ENCODE peak calls at places on chromosomes 1 and 21, in four cellular contexts. I, L, Z and R are unnamed samples.

GRCh38 chr1:167152192-167152876 is 58.5 kb downstream of the STYXL2 start:
- DNase-seq in I (no peak), L (no peak), Z (no peak), R (no peak)

GRCh38 chr21:33848252-33848953 is 67.2 kb downstream of the ATP5PO start:
- DNase-seq in I (no peak), L (no peak), Z (no peak), R (no peak)

GRCh38 chr21:38958940-38959685 is 153.4 kb downstream of the ETS2 start:
- DNase-seq in I (peak; percentile 45), L (peak; percentile 71), Z (no peak), R (no peak)

GRCh38 chr1:57835620-57836019 is 411.8 kb upstream of the DAB1 start:
- DNase-seq in I (no peak), L (no peak), Z (no peak), R (no peak)

GRCh38 chr1:81224222-81224621 is 576.5 kb upstream of the ADGRL2 start:
- DNase-seq in I (no peak), L (no peak), Z (no peak), R (no peak)

GRCh38 chr1:44632511-44633072 is 41.7 kb downstream of the TMEM53 start:
- DNase-seq in I (no peak), L (no peak), Z (no peak), R (no peak)

GRCh38 chr1:2135425-2135824 is 59.1 kb downstream of the FAAP20 start:
- DNase-seq in I (peak; percentile 80), L (peak; percentile 85), Z (no peak), R (peak; percentile 86)

GRCh38 chr1:188888387-188888786 is 1589.3 kb downstream of the BRINP3 start:
- DNase-seq in I (no peak), L (no peak), Z (no peak), R (no peak)

GRCh38 chr1:227320476-227320875 is 2.2 kb upstream of the CDC42BPA start:
- DNase-seq in I (no peak), L (no peak), Z (no peak), R (no peak)

GRCh38 chr21:24045373-24045772 is 1561.9 kb downstream of the MRPL39 start:
- DNase-seq in I (no peak), L (no peak), Z (no peak), R (no peak)

GRCh38 chr1:119808491-119808890 is 2.8 kb downstream of the REG4 start:
- DNase-seq in I (no peak), L (no peak), Z (no peak), R (no peak)

GRCh38 chr1:18630511-18631495 is at the start of gene PAX7:
- DNase-seq in I (no peak), L (no peak), Z (no peak), R (no peak)

GRCh38 chr1:64811131-64811530 is 66.3 kb downstream of the RAVER2 start:
- DNase-seq in I (no peak), L (no peak), Z (no peak), R (no peak)

GRCh38 chr1:46429436-46429835 is 35.3 kb downstream of the FAAH start:
- DNase-seq in I (no peak), L (no peak), Z (no peak), R (no peak)

GRCh38 chr1:28933277-28933676 is 18.9 kb downstream of the EPB41 start:
- DNase-seq in I (no peak), L (no peak), Z (no peak), R (no peak)

GRCh38 chr21:29342394-29342957 is 43.8 kb downstream of the BACH1 start:
- DNase-seq in I (no peak), L (peak; percentile 80), Z (peak; percentile 82), R (no peak)

GRCh38 chr1:204323887-204324286 is 35.8 kb downstream of the PLEKHA6 start:
- DNase-seq in I (no peak), L (peak; percentile 75), Z (no peak), R (no peak)

GRCh38 chr21:39451332-39452206 is at the start of gene SH3BGR:
- DNase-seq in I (peak; percentile 61), L (peak; percentile 84), Z (no peak), R (no peak)

GRCh38 chr1:207221934-207222351 is 99.5 kb upstream of the CD55 start:
- DNase-seq in I (no peak), L (no peak), Z (no peak), R (no peak)

GRCh38 chr1:21028520-21029145 is 148.1 kb downstream of the EIF4G3 start:
- DNase-seq in I (no peak), L (no peak), Z (no peak), R (no peak)

GRCh38 chr1:60978421-60979357 is 103.7 kb upstream of the NFIA start:
- DNase-seq in I (peak; percentile 39), L (no peak), Z (no peak), R (no peak)

GRCh38 chr1:173590557-173590956 is 12.3 kb downstream of the SLC9C2 start:
- DNase-seq in I (no peak), L (no peak), Z (no peak), R (no peak)

GRCh38 chr1:42734201-42735035 is 5.6 kb downstream of the CLDN19 start:
- DNase-seq in I (no peak), L (no peak), Z (peak; percentile 14), R (no peak)

GRCh38 chr1:236947794-236948193 is 56.4 kb downstream of the MT1HL1 start:
- DNase-seq in I (no peak), L (no peak), Z (no peak), R (no peak)

GRCh38 chr1:58735591-58735990 is 35.7 kb upstream of the MYSM1 start:
- DNase-seq in I (no peak), L (no peak), Z (no peak), R (no peak)

GRCh38 chr21:42922918-42923317 is 2.5 kb downstream of the ERVH48-1 start:
- DNase-seq in I (no peak), L (no peak), Z (no peak), R (no peak)

GRCh38 chr1:228865613-228866320 is 130.5 kb downstream of the RHOU start:
- DNase-seq in I (no peak), L (no peak), Z (no peak), R (no peak)

GRCh38 chr1:234123867-234124266 is 219.4 kb downstream of the SLC35F3 start:
- DNase-seq in I (no peak), L (no peak), Z (no peak), R (no peak)

GRCh38 chr1:234125714-234126113 is 221.2 kb downstream of the SLC35F3 start:
- DNase-seq in I (no peak), L (no peak), Z (no peak), R (no peak)

GRCh38 chr1:234120327-234120944 is 216.0 kb downstream of the SLC35F3 start:
- DNase-seq in I (no peak), L (no peak), Z (no peak), R (no peak)

DNA sequence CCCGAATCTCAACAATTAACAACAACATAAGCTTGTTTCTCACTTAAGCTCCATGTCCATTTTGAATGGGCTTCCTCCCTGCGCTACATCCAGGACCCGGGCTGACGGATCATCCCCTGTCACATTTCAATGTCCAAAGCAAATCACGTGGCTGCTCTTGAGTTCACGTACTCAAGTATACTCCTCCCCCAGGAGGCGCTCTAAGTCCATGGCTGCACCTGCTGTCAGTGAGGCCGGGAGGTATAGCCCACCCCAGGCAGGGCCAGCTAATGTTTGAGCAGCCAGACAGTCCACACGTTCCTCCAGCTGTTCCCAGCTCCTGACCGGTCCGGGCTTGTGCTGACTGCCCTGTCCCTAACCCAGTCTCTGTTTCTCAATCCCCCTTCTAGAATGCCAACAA is 220.8 kb downstream of the SLC35F3 start:
- DNase-seq in I (no peak), L (no peak), Z (no peak), R (no peak)
- TF ChIP-seq CTCF in I (no peak), L (no peak), Z (no peak), R (peak; percentile 66)

DNA sequence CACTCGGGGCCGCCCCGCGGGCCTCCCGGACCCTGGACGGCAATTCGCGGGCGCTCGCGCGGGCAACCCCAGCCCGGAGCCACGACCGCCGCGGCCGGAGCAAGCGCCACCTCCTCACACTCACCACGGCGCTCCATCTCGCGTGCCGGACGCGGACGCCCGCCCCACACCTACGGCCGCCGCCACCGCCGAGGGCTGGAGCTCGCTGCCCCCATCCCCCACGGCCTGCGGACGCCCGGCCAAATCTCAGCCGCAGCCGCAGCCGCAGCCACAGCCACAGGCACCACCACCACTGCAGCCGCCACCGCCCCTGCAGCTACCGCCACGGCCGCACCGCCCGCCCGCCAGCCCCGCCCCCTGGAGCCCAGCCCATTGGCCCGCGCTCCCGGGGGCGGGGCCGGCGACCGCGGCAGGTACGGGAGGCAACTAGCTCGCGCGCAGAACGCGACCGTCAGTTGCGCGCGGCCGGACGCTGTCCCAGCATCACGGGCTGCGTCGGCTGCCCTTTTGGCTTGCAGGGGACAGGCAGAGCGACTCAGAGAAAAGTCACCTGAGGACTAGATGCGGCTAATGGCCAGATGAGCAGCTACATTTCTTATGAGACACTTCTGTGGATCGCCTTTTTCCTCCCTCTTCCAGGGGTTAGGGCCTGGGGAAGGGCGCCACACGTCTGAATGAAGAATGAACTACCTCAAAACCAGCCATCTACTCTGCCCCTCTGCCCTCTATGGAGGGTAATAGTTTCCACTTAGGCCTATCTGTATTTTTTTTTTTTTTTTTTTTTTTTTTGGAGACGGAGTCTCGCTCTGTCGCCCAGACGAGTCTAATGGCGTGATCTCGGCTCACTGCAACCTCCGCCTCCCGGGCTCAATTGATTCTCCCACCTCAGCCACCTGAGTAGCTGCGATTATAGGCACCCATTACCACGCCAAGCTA is at the start of gene ARHGAP29:
- DNase-seq in I (peak; percentile 85), L (peak; percentile 77), Z (peak; percentile 83), R (peak; percentile 91)
- TF ChIP-seq CTCF in I (no peak), L (peak; percentile 11), Z (no peak), R (peak; percentile 18)

GRCh38 chr1:109877320-109877771 is 33.3 kb upstream of the CSF1 start:
- DNase-seq in I (peak; percentile 70), L (peak; percentile 84), Z (peak; percentile 78), R (no peak)
- TF ChIP-seq CTCF in I (no peak), L (peak; percentile 32), Z (no peak), R (peak; percentile 48)

DNA sequence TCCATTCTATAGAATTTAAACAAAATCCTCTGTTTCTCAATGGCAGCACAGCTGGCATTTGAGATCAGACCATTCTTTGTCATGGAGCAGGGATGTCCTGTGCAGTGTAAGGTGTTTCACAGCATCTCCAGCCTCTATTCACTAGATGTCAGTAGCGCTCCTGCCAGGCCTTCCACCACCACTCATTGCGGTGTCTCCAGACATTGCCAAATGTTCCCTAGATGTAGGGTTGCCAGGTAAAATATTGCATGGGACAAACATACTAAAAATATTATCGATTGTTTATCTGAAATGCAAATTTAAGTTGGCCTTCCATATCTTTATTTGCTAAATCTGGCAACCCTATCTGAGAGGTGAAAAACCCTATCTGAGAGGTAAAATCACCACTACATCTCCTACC is 11.7 kb downstream of the ITLN2 start:
- DNase-seq in I (no peak), L (no peak), Z (no peak), R (no peak)
- TF ChIP-seq CTCF in I (no peak), L (peak; percentile 15), Z (no peak), R (peak; percentile 28)